ENCODE peak calls at places on chromosomes 12 and 14, in six cellular contexts. One of them, this sample, is unnamed.

GRCh38 chr12:88339966-88340365 is 197.9 kb downstream of the TMTC3 start:
- DNase-seq in stomach: no peak
- DNase-seq in CD4-positive, CD25-positive, alpha-beta regulatory T cell: no peak
- DNase-seq in GM23338: no peak
- DNase-seq in testis: no peak
- DNase-seq in prostate gland: no peak
- DNase-seq in this sample: no peak

GRCh38 chr12:78963439-78964222 is 99.1 kb downstream of the SYT1 start:
- DNase-seq in stomach: no peak
- DNase-seq in CD4-positive, CD25-positive, alpha-beta regulatory T cell: no peak
- DNase-seq in GM23338: no peak
- DNase-seq in testis: no peak
- DNase-seq in prostate gland: no peak
- DNase-seq in this sample: peak; percentile 66

GRCh38 chr12:56332512-56333196 is 1.1 kb downstream of the PAN2 start:
- DNase-seq in stomach: no peak
- DNase-seq in CD4-positive, CD25-positive, alpha-beta regulatory T cell: no peak
- DNase-seq in GM23338: no peak
- DNase-seq in testis: no peak
- DNase-seq in prostate gland: no peak
- DNase-seq in this sample: no peak

GRCh38 chr12:70553391-70553859 is 83.8 kb downstream of the PTPRB start:
- DNase-seq in stomach: no peak
- DNase-seq in CD4-positive, CD25-positive, alpha-beta regulatory T cell: no peak
- DNase-seq in GM23338: no peak
- DNase-seq in testis: no peak
- DNase-seq in prostate gland: peak; percentile 51
- DNase-seq in this sample: no peak

GRCh38 chr14:61614693-61615092 is 80.6 kb upstream of the HIF1A start:
- DNase-seq in stomach: no peak
- DNase-seq in CD4-positive, CD25-positive, alpha-beta regulatory T cell: no peak
- DNase-seq in GM23338: no peak
- DNase-seq in testis: no peak
- DNase-seq in prostate gland: no peak
- DNase-seq in this sample: no peak

GRCh38 chr12:49641748-49642369 is 18.5 kb downstream of the PRPF40B start:
- DNase-seq in stomach: no peak
- DNase-seq in CD4-positive, CD25-positive, alpha-beta regulatory T cell: no peak
- DNase-seq in GM23338: no peak
- DNase-seq in testis: no peak
- DNase-seq in prostate gland: no peak
- DNase-seq in this sample: no peak

GRCh38 chr14:70641548-70642312 is at the start of gene TTC9:
- DNase-seq in stomach: peak; percentile 31
- DNase-seq in CD4-positive, CD25-positive, alpha-beta regulatory T cell: peak; percentile 40
- DNase-seq in GM23338: peak; percentile 75
- DNase-seq in testis: no peak
- DNase-seq in prostate gland: no peak
- DNase-seq in this sample: peak; percentile 35

GRCh38 chr12:21568115-21568514 is 36.5 kb downstream of the GYS2 start:
- DNase-seq in stomach: no peak
- DNase-seq in CD4-positive, CD25-positive, alpha-beta regulatory T cell: no peak
- DNase-seq in GM23338: no peak
- DNase-seq in testis: peak; percentile 65
- DNase-seq in prostate gland: no peak
- DNase-seq in this sample: no peak

GRCh38 chr14:53187921-53188463 is 34.9 kb upstream of the DDHD1 start:
- DNase-seq in stomach: no peak
- DNase-seq in CD4-positive, CD25-positive, alpha-beta regulatory T cell: no peak
- DNase-seq in GM23338: no peak
- DNase-seq in testis: no peak
- DNase-seq in prostate gland: no peak
- DNase-seq in this sample: peak; percentile 55

GRCh38 chr12:64010069-64010686 is 165.7 kb downstream of the SRGAP1 start:
- DNase-seq in stomach: no peak
- DNase-seq in CD4-positive, CD25-positive, alpha-beta regulatory T cell: no peak
- DNase-seq in GM23338: no peak
- DNase-seq in testis: no peak
- DNase-seq in prostate gland: no peak
- DNase-seq in this sample: no peak

GRCh38 chr12:85468356-85469157 is 188.5 kb downstream of the ALX1 start:
- DNase-seq in stomach: peak; percentile 27
- DNase-seq in CD4-positive, CD25-positive, alpha-beta regulatory T cell: no peak
- DNase-seq in GM23338: peak; percentile 77
- DNase-seq in testis: peak; percentile 48
- DNase-seq in prostate gland: peak; percentile 9
- DNase-seq in this sample: peak; percentile 35

GRCh38 chr12:54051916-54052744 is 1.5 kb upstream of the HOXC4 start:
- DNase-seq in stomach: no peak
- DNase-seq in CD4-positive, CD25-positive, alpha-beta regulatory T cell: no peak
- DNase-seq in GM23338: no peak
- DNase-seq in testis: no peak
- DNase-seq in prostate gland: peak; percentile 31
- DNase-seq in this sample: no peak

GRCh38 chr12:23657598-23657997 is 291.9 kb downstream of the SOX5 start:
- DNase-seq in stomach: no peak
- DNase-seq in CD4-positive, CD25-positive, alpha-beta regulatory T cell: no peak
- DNase-seq in GM23338: no peak
- DNase-seq in testis: no peak
- DNase-seq in prostate gland: no peak
- DNase-seq in this sample: no peak

GRCh38 chr14:71686677-71687076 is 245.6 kb upstream of the RGS6 start:
- DNase-seq in stomach: no peak
- DNase-seq in CD4-positive, CD25-positive, alpha-beta regulatory T cell: no peak
- DNase-seq in GM23338: no peak
- DNase-seq in testis: no peak
- DNase-seq in prostate gland: no peak
- DNase-seq in this sample: no peak

GRCh38 chr14:50045039-50045711 is 71.2 kb downstream of the VCPKMT start:
- DNase-seq in stomach: peak; percentile 87
- DNase-seq in CD4-positive, CD25-positive, alpha-beta regulatory T cell: peak; percentile 33
- DNase-seq in GM23338: no peak
- DNase-seq in testis: peak; percentile 56
- DNase-seq in prostate gland: peak; percentile 65
- DNase-seq in this sample: no peak

GRCh38 chr12:96241484-96242256 is 47.5 kb downstream of the ELK3 start:
- DNase-seq in stomach: no peak
- DNase-seq in CD4-positive, CD25-positive, alpha-beta regulatory T cell: peak; percentile 63
- DNase-seq in GM23338: peak; percentile 27
- DNase-seq in testis: no peak
- DNase-seq in prostate gland: no peak
- DNase-seq in this sample: no peak

GRCh38 chr12:112738531-112738930 is 53.0 kb upstream of the RPH3A start:
- DNase-seq in stomach: no peak
- DNase-seq in CD4-positive, CD25-positive, alpha-beta regulatory T cell: no peak
- DNase-seq in GM23338: no peak
- DNase-seq in testis: no peak
- DNase-seq in prostate gland: no peak
- DNase-seq in this sample: no peak

GRCh38 chr12:115155665-115156645 is 472.0 kb upstream of the TBX3 start:
- DNase-seq in stomach: no peak
- DNase-seq in CD4-positive, CD25-positive, alpha-beta regulatory T cell: no peak
- DNase-seq in GM23338: peak; percentile 45
- DNase-seq in testis: no peak
- DNase-seq in prostate gland: no peak
- DNase-seq in this sample: no peak

GRCh38 chr12:122888232-122888752 is 7.6 kb downstream of the VPS37B start:
- DNase-seq in stomach: peak; percentile 86
- DNase-seq in CD4-positive, CD25-positive, alpha-beta regulatory T cell: peak; percentile 52
- DNase-seq in GM23338: peak; percentile 89
- DNase-seq in testis: peak; percentile 56
- DNase-seq in prostate gland: peak; percentile 93
- DNase-seq in this sample: no peak

GRCh38 chr12:122886161-122886560 is 9.8 kb downstream of the VPS37B start:
- DNase-seq in stomach: peak; percentile 5
- DNase-seq in CD4-positive, CD25-positive, alpha-beta regulatory T cell: no peak
- DNase-seq in GM23338: no peak
- DNase-seq in testis: no peak
- DNase-seq in prostate gland: no peak
- DNase-seq in this sample: no peak

GRCh38 chr12:122884860-122885259 is 11.1 kb downstream of the VPS37B start:
- DNase-seq in stomach: no peak
- DNase-seq in CD4-positive, CD25-positive, alpha-beta regulatory T cell: no peak
- DNase-seq in GM23338: no peak
- DNase-seq in testis: no peak
- DNase-seq in prostate gland: no peak
- DNase-seq in this sample: no peak

GRCh38 chr12:122887817-122888212 is 8.1 kb downstream of the VPS37B start:
- DNase-seq in stomach: no peak
- DNase-seq in CD4-positive, CD25-positive, alpha-beta regulatory T cell: no peak
- DNase-seq in GM23338: no peak
- DNase-seq in testis: no peak
- DNase-seq in prostate gland: no peak
- DNase-seq in this sample: no peak

DNA sequence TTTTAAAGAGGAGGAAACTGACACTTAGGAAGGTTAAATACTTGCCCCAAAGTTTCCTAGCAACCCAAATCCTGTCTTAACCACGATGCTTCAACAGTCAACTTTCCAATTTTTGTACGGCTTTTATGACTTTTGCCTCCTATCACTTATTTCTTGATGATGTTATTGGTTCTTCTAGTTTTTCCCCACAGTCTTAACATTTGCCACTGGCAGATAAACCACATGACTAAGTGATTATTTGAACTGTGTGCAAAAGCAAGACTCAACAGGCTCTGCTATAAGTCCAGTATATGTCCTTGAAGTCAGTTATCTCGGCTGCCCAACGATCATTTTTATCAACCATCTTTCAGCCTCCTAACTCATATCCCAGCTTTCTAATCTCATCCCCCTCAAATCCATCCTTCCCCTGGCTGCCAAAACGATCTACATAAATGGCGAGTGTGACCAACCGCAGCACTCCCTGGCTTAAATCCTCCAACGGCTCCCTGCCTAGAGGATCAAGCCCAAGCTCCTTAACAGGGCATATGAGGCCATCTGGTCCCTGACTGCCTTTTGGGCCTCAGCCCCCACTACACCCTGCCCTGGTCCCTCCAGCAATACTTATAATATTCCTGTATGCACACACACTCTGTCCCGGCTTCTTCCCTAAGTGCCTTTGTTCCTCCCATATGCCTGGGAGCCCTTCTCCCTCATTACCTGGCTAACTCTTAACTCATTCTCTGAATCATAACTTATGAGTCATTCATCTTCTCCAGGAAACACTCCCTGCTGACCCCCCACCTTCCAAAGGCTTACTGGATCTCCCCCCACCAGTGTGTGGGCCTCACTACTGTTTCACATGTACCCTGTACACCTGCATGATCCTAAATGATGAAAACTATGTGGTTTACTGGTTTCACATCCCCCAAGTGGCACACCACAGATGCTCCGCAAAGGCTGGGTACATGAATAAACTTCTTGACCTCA is 8.8 kb downstream of the VPS37B start:
- DNase-seq in stomach: peak; percentile 46
- DNase-seq in CD4-positive, CD25-positive, alpha-beta regulatory T cell: no peak
- DNase-seq in GM23338: no peak
- DNase-seq in testis: no peak
- DNase-seq in prostate gland: no peak
- DNase-seq in this sample: peak; percentile 55
- H3K4me1 ChIP-seq in stomach: peaks cover 78% of the 10 kb centered on the region
- H3K4me1 ChIP-seq in CD4-positive, CD25-positive, alpha-beta regulatory T cell: peaks cover 61% of the 10 kb centered on the region
- H3K4me1 ChIP-seq in GM23338: peaks cover 19% of the 10 kb centered on the region
- H3K4me1 ChIP-seq in testis: peaks cover 36% of the 10 kb centered on the region
- H3K4me1 ChIP-seq in prostate gland: peaks cover 33% of the 10 kb centered on the region
- H3K4me1 ChIP-seq in this sample: peaks cover 48% of the 10 kb centered on the region

GRCh38 chr12:52521175-52521574 is 981 bp upstream of the KRT5 start:
- DNase-seq in stomach: peak; percentile 38
- DNase-seq in CD4-positive, CD25-positive, alpha-beta regulatory T cell: no peak
- DNase-seq in GM23338: no peak
- DNase-seq in testis: no peak
- DNase-seq in prostate gland: peak; percentile 80
- DNase-seq in this sample: no peak

GRCh38 chr12:52517888-52518287 is 2.3 kb downstream of the KRT5 start:
- DNase-seq in stomach: no peak
- DNase-seq in CD4-positive, CD25-positive, alpha-beta regulatory T cell: no peak
- DNase-seq in GM23338: no peak
- DNase-seq in testis: no peak
- DNase-seq in prostate gland: no peak
- DNase-seq in this sample: no peak

GRCh38 chr12:52521581-52522266 is 1.5 kb upstream of the KRT5 start:
- DNase-seq in stomach: no peak
- DNase-seq in CD4-positive, CD25-positive, alpha-beta regulatory T cell: no peak
- DNase-seq in GM23338: peak; percentile 8
- DNase-seq in testis: no peak
- DNase-seq in prostate gland: no peak
- DNase-seq in this sample: peak; percentile 5

GRCh38 chr12:52518574-52519469 is 1.4 kb downstream of the KRT5 start:
- DNase-seq in stomach: no peak
- DNase-seq in CD4-positive, CD25-positive, alpha-beta regulatory T cell: no peak
- DNase-seq in GM23338: no peak
- DNase-seq in testis: peak; percentile 4
- DNase-seq in prostate gland: no peak
- DNase-seq in this sample: no peak

GRCh38 chr12:52519826-52520662 is at the start of gene KRT5:
- DNase-seq in stomach: no peak
- DNase-seq in CD4-positive, CD25-positive, alpha-beta regulatory T cell: no peak
- DNase-seq in GM23338: no peak
- DNase-seq in testis: no peak
- DNase-seq in prostate gland: peak; percentile 84
- DNase-seq in this sample: no peak
- H3K27ac ChIP-seq in stomach: no peak within 1 kb of the TSS
- H3K27ac ChIP-seq in CD4-positive, CD25-positive, alpha-beta regulatory T cell: no peak within 1 kb of the TSS
- H3K27ac ChIP-seq in GM23338: no peak within 1 kb of the TSS
- H3K27ac ChIP-seq in testis: no peak within 1 kb of the TSS
- H3K27ac ChIP-seq in prostate gland: peak within 1 kb of the TSS; percentile 61
- H3K27ac ChIP-seq in this sample: no peak within 1 kb of the TSS

DNA sequence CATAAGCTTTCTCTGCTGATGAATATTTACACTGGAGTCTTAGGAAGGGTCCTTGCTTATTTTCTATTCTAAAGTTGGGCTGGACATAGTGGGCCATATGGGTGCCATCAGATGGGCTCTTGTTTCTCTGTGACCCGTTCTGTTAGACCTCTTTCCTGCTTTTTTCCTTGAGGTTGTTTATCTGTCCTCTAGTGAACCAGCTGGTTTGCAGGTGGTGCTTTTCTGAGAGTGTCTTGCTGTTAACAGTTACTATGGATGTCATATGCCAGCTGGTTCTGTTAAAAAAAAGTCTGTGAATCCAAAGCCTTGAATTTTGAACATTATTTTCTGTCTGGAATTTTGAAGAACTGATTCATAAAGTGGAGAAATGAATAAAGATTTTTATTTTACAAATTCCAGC is 29.2 kb downstream of the ZC3H14 start:
- DNase-seq in stomach: no peak
- DNase-seq in CD4-positive, CD25-positive, alpha-beta regulatory T cell: no peak
- DNase-seq in GM23338: no peak
- DNase-seq in testis: no peak
- DNase-seq in prostate gland: no peak
- DNase-seq in this sample: no peak
- H3K36me3 ChIP-seq in stomach: peaks cover 21% of the 10 kb centered on the region
- H3K36me3 ChIP-seq in CD4-positive, CD25-positive, alpha-beta regulatory T cell: peaks cover 64% of the 10 kb centered on the region
- H3K36me3 ChIP-seq in GM23338: peaks cover 22% of the 10 kb centered on the region
- H3K36me3 ChIP-seq in testis: no peaks in the 10 kb centered on the region
- H3K36me3 ChIP-seq in prostate gland: peaks cover 3% of the 10 kb centered on the region
- H3K36me3 ChIP-seq in this sample: peaks cover 47% of the 10 kb centered on the region

DNA sequence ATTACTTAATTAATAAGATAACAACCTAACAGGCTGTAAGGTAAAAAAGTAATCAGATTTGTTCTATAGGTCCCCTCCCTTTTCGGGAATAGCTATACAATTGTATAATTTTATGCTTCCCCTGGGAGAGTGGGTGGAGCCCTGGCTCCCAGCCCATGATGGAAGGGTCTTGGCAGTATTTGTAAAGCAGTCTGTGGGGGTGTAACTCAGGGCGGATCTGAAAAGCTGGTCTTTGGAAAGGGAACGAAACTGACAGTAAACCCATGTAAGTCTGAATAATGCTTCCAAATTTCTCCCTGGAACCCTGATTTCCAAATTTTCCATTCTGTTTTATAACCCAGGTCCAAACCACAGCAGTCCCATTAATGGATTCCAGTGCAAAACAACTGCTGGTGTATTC is 110.4 kb downstream of the DAD1 start:
- DNase-seq in stomach: no peak
- DNase-seq in CD4-positive, CD25-positive, alpha-beta regulatory T cell: no peak
- DNase-seq in GM23338: no peak
- DNase-seq in testis: no peak
- DNase-seq in prostate gland: no peak
- DNase-seq in this sample: peak; percentile 78
- H3K4me1 ChIP-seq in stomach: peaks cover 4% of the 10 kb centered on the region
- H3K4me1 ChIP-seq in CD4-positive, CD25-positive, alpha-beta regulatory T cell: no peaks in the 10 kb centered on the region
- H3K4me1 ChIP-seq in GM23338: peaks cover 42% of the 10 kb centered on the region
- H3K4me1 ChIP-seq in testis: peaks cover 18% of the 10 kb centered on the region
- H3K4me1 ChIP-seq in prostate gland: no peaks in the 10 kb centered on the region
- H3K4me1 ChIP-seq in this sample: peaks cover 89% of the 10 kb centered on the region